ENCODE peak calls at places on chromosome 3, in six cellular contexts. D is GM23248, H is neural progenitor cell, B is keratinocyte, Y is H9, V is endothelial cell of umbilical vein. A is an unnamed sample.

GRCh38 chr3:31853580-31853979 is 127.5 kb downstream of the OSBPL10 start:
- DNase-seq in D (no peak), H (no peak), B (no peak), Y (no peak), V (no peak), A (no peak)

GRCh38 chr3:130707914-130708601 is 38.6 kb downstream of the PIK3R4 start:
- DNase-seq in D (no peak), H (no peak), B (no peak), Y (no peak), V (no peak), A (no peak)

GRCh38 chr3:127467386-127467785 is 123.1 kb downstream of the TPRA1 start:
- DNase-seq in D (no peak), H (no peak), B (no peak), Y (peak; percentile 61), V (no peak), A (peak; percentile 61)

GRCh38 chr3:69972672-69973071 is 26.9 kb upstream of the SAMMSON start:
- DNase-seq in D (no peak), H (no peak), B (no peak), Y (no peak), V (no peak), A (no peak)

GRCh38 chr3:125357837-125358236 is 17.3 kb downstream of the ZNF148 start:
- DNase-seq in D (peak; percentile 26), H (no peak), B (no peak), Y (no peak), V (no peak), A (no peak)

GRCh38 chr3:40187945-40188344 is 121.6 kb upstream of the EIF1B start:
- DNase-seq in D (no peak), H (no peak), B (no peak), Y (no peak), V (no peak), A (no peak)

GRCh38 chr3:177358968-177359600 is 161.8 kb upstream of the TBL1XR1 start:
- DNase-seq in D (peak; percentile 13), H (peak; percentile 74), B (no peak), Y (peak; percentile 82), V (peak; percentile 55), A (no peak)

GRCh38 chr3:30481241-30481640 is 125.2 kb upstream of the TGFBR2 start:
- DNase-seq in D (no peak), H (no peak), B (no peak), Y (no peak), V (no peak), A (no peak)

GRCh38 chr3:197858133-197858532 is 67.1 kb downstream of the LRCH3 start:
- DNase-seq in D (no peak), H (no peak), B (no peak), Y (no peak), V (no peak), A (no peak)

GRCh38 chr3:123883656-123884257 is 375 bp downstream of the MYLK start:
- DNase-seq in D (peak; percentile 51), H (peak; percentile 69), B (no peak), Y (peak; percentile 51), V (no peak), A (no peak)

GRCh38 chr3:198079771-198080520 is 119.9 kb downstream of the LMLN start:
- DNase-seq in D (peak; percentile 18), H (peak; percentile 45), B (peak; percentile 9), Y (peak; percentile 55), V (no peak), A (no peak)

GRCh38 chr3:106392905-106393304 is 524.1 kb upstream of the CBLB start:
- DNase-seq in D (peak; percentile 27), H (no peak), B (no peak), Y (no peak), V (no peak), A (no peak)

GRCh38 chr3:37984051-37984450 is 6.5 kb upstream of the VILL start:
- DNase-seq in D (no peak), H (no peak), B (no peak), Y (no peak), V (no peak), A (no peak)

GRCh38 chr3:112900088-112900487 is 53.4 kb upstream of the CD200R1L start:
- DNase-seq in D (no peak), H (no peak), B (no peak), Y (no peak), V (no peak), A (no peak)

GRCh38 chr3:45084820-45085816 is 59.0 kb downstream of the CLEC3B start:
- DNase-seq in D (peak; percentile 98), H (no peak), B (no peak), Y (no peak), V (no peak), A (no peak)

DNA sequence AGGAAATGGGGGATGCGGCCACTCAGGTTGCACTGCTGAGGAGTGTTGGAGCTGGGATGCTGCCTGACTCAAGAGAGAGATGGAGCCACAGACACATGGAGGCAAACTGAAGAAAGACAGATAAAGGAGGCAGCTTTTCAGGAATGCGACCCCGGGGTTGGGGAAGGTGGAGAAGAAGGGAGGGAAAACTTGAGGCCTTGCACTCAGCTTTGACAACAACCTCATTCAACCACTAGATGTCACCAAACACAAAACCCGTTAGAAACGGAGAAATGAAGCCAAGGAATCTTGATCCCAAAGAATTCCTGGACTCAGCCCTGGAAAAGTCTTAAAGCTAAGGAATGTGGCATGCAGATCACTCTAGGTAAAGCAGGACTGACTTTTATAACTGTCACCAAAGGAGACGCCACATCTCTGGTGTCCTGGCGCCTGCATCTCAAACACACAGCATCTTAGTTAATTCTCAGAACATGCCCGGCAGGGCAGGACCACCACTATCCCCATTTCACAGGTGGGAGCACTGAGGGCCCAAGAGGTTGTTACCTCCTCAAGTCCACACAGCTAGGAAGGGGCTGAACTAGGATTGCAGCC is 59.6 kb upstream of the LMCD1 start:
- DNase-seq in D (peak; percentile 77), H (peak; percentile 84), B (no peak), Y (peak; percentile 64), V (peak; percentile 76), A (no peak)
- H3K9ac ChIP-seq in D (peak overlapping the region; percentile 85), H (no peak overlapping the region), B (no peak overlapping the region), Y (no peak overlapping the region), V (no peak overlapping the region), A (no peak overlapping the region)

GRCh38 chr3:51721062-51721745 is 14.3 kb downstream of the GRM2 start:
- DNase-seq in D (no peak), H (no peak), B (no peak), Y (no peak), V (no peak), A (peak; percentile 23)
- H2AFZ ChIP-seq in D (no peak overlapping the region), H (no peak overlapping the region), B (no peak overlapping the region), Y (no peak overlapping the region), V (no peak overlapping the region), A (peak overlapping the region; percentile 63)

GRCh38 chr3:64945171-64945684 is 257.4 kb upstream of the ADAMTS9 start:
- DNase-seq in D (no peak), H (peak; percentile 87), B (no peak), Y (peak; percentile 60), V (peak; percentile 93), A (no peak)
- H3K9ac ChIP-seq in D (no peak overlapping the region), H (no peak overlapping the region), B (no peak overlapping the region), Y (no peak overlapping the region), V (no peak overlapping the region), A (no peak overlapping the region)

GRCh38 chr3:143604849-143605660 is 243.2 kb downstream of the SLC9A9 start:
- DNase-seq in D (no peak), H (no peak), B (no peak), Y (no peak), V (no peak), A (no peak)
- H2AFZ ChIP-seq in D (no peak overlapping the region), H (peak overlapping the region; percentile 15), B (no peak overlapping the region), Y (no peak overlapping the region), V (no peak overlapping the region), A (no peak overlapping the region)

GRCh38 chr3:46098319-46098761 is 71.1 kb upstream of the XCR1 start:
- DNase-seq in D (peak; percentile 87), H (no peak), B (no peak), Y (no peak), V (no peak), A (peak; percentile 77)
- H3K9ac ChIP-seq in D (peak overlapping the region; percentile 77), H (no peak overlapping the region), B (no peak overlapping the region), Y (no peak overlapping the region), V (no peak overlapping the region), A (peak overlapping the region; percentile 47)

DNA sequence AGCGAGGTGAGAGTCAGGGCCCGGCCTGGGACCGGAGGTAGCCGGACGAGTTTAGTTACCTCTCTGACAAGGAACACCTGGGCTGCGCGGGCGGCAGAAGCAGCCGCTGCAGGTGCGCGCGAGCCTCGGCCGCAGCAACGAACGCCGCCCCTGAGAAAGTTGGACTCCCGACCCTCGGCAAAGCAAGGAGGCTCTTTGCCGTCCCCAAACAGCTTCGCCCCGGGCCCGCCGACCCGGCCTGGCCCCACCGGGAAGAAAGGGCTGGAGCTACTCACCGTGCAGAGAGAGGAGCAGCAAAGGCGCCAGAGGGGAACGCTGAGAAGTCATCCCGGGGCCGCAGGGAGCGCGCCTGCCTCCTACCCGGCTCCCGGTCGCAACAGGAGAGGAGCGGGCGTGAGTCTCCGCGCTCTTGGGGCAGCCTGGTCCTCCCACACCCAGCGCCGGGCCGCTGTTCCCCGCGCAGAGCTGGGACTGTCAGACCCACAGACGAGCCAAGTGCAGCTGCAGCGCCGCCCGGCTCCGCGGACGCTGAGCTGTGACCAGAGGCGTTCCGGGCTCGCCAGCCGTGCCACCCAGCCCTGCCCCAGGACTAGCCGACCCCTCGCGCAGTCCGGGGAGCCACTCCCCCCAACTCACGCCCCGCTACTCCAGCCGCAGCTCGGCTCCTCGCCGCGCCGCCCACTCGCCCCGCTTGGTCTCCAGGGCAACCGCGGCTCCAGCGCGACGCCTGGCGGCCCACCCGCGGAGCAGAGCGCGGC is at the start of gene IGSF11:
- DNase-seq in D (peak; percentile 71), H (peak; percentile 92), B (no peak), Y (peak; percentile 79), V (peak; percentile 61), A (no peak)
- H2AFZ ChIP-seq in D (peak within 1 kb of the TSS; percentile 67), H (peak within 1 kb of the TSS; percentile 93), B (peak within 1 kb of the TSS; percentile 50), Y (no peak within 1 kb of the TSS), V (peak within 1 kb of the TSS; percentile 85), A (no peak within 1 kb of the TSS)

GRCh38 chr3:151383956-151384355 is 597 bp downstream of the P2RY12 start:
- DNase-seq in D (no peak), H (no peak), B (no peak), Y (no peak), V (no peak), A (no peak)
- H3K9ac ChIP-seq in D (peak overlapping the region; percentile 7), H (no peak overlapping the region), B (no peak overlapping the region), Y (no peak overlapping the region), V (no peak overlapping the region), A (no peak overlapping the region)

GRCh38 chr3:52155912-52156311 is 1.7 kb upstream of the POC1A start:
- DNase-seq in D (no peak), H (no peak), B (no peak), Y (no peak), V (no peak), A (no peak)
- H2AFZ ChIP-seq in D (peak overlapping the region; percentile 20), H (peak overlapping the region; percentile 40), B (peak overlapping the region; percentile 33), Y (no peak overlapping the region), V (no peak overlapping the region), A (no peak overlapping the region)

A was measured in DND-41.